ENCODE peak calls at places on chromosomes 6 and 20, in five cellular contexts. One of them, this sample, is unnamed.
A peak's percentile ranks its signal among the peaks of the same experiment; 100 is the strongest.

GRCh38 chr6:167087857-167088256 is 35.0 kb upstream of the CCR6 start:
- DNase-seq in H1: no peak
- DNase-seq in upper lobe of right lung: no peak
- DNase-seq in neuronal stem cell: no peak
- DNase-seq in choroid plexus epithelial cell: no peak
- DNase-seq in this sample: no peak

GRCh38 chr6:6230286-6230685 is 90.2 kb downstream of the F13A1 start:
- DNase-seq in H1: no peak
- DNase-seq in upper lobe of right lung: no peak
- DNase-seq in neuronal stem cell: no peak
- DNase-seq in choroid plexus epithelial cell: no peak
- DNase-seq in this sample: no peak

GRCh38 chr6:43953794-43954310 is 173.4 kb downstream of the MRPL14 start:
- DNase-seq in H1: peak; percentile 66
- DNase-seq in upper lobe of right lung: no peak
- DNase-seq in neuronal stem cell: no peak
- DNase-seq in choroid plexus epithelial cell: peak; percentile 38
- DNase-seq in this sample: no peak

GRCh38 chr6:166313255-166314070 is 5.3 kb upstream of the PRR18 start:
- DNase-seq in H1: peak; percentile 65
- DNase-seq in upper lobe of right lung: no peak
- DNase-seq in neuronal stem cell: peak; percentile 31
- DNase-seq in choroid plexus epithelial cell: peak; percentile 69
- DNase-seq in this sample: no peak

GRCh38 chr20:54244113-54244512 is 36.2 kb downstream of the PFDN4 start:
- DNase-seq in H1: no peak
- DNase-seq in upper lobe of right lung: no peak
- DNase-seq in neuronal stem cell: no peak
- DNase-seq in choroid plexus epithelial cell: no peak
- DNase-seq in this sample: no peak

GRCh38 chr20:38873050-38873581 is 53.1 kb upstream of the FAM83D start:
- DNase-seq in H1: no peak
- DNase-seq in upper lobe of right lung: no peak
- DNase-seq in neuronal stem cell: no peak
- DNase-seq in choroid plexus epithelial cell: no peak
- DNase-seq in this sample: no peak

GRCh38 chr6:149750136-149750609 is 632 bp downstream of the PCMT1 start:
- DNase-seq in H1: peak; percentile 78
- DNase-seq in upper lobe of right lung: no peak
- DNase-seq in neuronal stem cell: peak; percentile 49
- DNase-seq in choroid plexus epithelial cell: peak; percentile 60
- DNase-seq in this sample: no peak

GRCh38 chr6:5950448-5950847 is 56.3 kb downstream of the NRN1 start:
- DNase-seq in H1: peak; percentile 73
- DNase-seq in upper lobe of right lung: no peak
- DNase-seq in neuronal stem cell: no peak
- DNase-seq in choroid plexus epithelial cell: no peak
- DNase-seq in this sample: no peak

GRCh38 chr20:43442310-43442880 is 15.3 kb upstream of the SRSF6 start:
- DNase-seq in H1: no peak
- DNase-seq in upper lobe of right lung: no peak
- DNase-seq in neuronal stem cell: no peak
- DNase-seq in choroid plexus epithelial cell: peak; percentile 26
- DNase-seq in this sample: no peak

GRCh38 chr6:117616971-117617765 is 14.9 kb upstream of the GOPC start:
- DNase-seq in H1: peak; percentile 52
- DNase-seq in upper lobe of right lung: no peak
- DNase-seq in neuronal stem cell: no peak
- DNase-seq in choroid plexus epithelial cell: no peak
- DNase-seq in this sample: no peak

GRCh38 chr20:3710703-3711417 is 1.5 kb downstream of the SIGLEC1 start:
- DNase-seq in H1: peak; percentile 99
- DNase-seq in upper lobe of right lung: peak; percentile 86
- DNase-seq in neuronal stem cell: peak; percentile 80
- DNase-seq in choroid plexus epithelial cell: peak; percentile 53
- DNase-seq in this sample: no peak

GRCh38 chr20:48682529-48683385 is 145.0 kb downstream of the PREX1 start:
- DNase-seq in H1: peak; percentile 64
- DNase-seq in upper lobe of right lung: peak; percentile 92
- DNase-seq in neuronal stem cell: peak; percentile 48
- DNase-seq in choroid plexus epithelial cell: peak; percentile 95
- DNase-seq in this sample: peak; percentile 84

GRCh38 chr20:58878399-58878798 is 25.9 kb downstream of the GNAS start:
- DNase-seq in H1: no peak
- DNase-seq in upper lobe of right lung: no peak
- DNase-seq in neuronal stem cell: no peak
- DNase-seq in choroid plexus epithelial cell: no peak
- DNase-seq in this sample: no peak

GRCh38 chr6:45185403-45186251 is 142.5 kb upstream of the RUNX2 start:
- DNase-seq in H1: no peak
- DNase-seq in upper lobe of right lung: no peak
- DNase-seq in neuronal stem cell: no peak
- DNase-seq in choroid plexus epithelial cell: peak; percentile 38
- DNase-seq in this sample: no peak

GRCh38 chr6:22497299-22497698 is 72.1 kb upstream of the HDGFL1 start:
- DNase-seq in H1: no peak
- DNase-seq in upper lobe of right lung: no peak
- DNase-seq in neuronal stem cell: no peak
- DNase-seq in choroid plexus epithelial cell: no peak
- DNase-seq in this sample: no peak

GRCh38 chr6:152748843-152749242 is 1.8 kb upstream of the VIP start:
- DNase-seq in H1: no peak
- DNase-seq in upper lobe of right lung: no peak
- DNase-seq in neuronal stem cell: no peak
- DNase-seq in choroid plexus epithelial cell: peak; percentile 40
- DNase-seq in this sample: no peak

GRCh38 chr6:16712931-16713484 is 48.3 kb downstream of the ATXN1 start:
- DNase-seq in H1: no peak
- DNase-seq in upper lobe of right lung: peak; percentile 71
- DNase-seq in neuronal stem cell: no peak
- DNase-seq in choroid plexus epithelial cell: peak; percentile 90
- DNase-seq in this sample: peak; percentile 75
- H3K4me3 ChIP-seq in H1: no peak overlapping the region
- H3K4me3 ChIP-seq in upper lobe of right lung: peak overlapping the region; percentile 9
- H3K4me3 ChIP-seq in neuronal stem cell: no peak overlapping the region
- H3K4me3 ChIP-seq in choroid plexus epithelial cell: no peak overlapping the region
- H3K4me3 ChIP-seq in this sample: peak overlapping the region; percentile 30

GRCh38 chr6:15364401-15365037 is 118.7 kb downstream of the JARID2 start:
- DNase-seq in H1: no peak
- DNase-seq in upper lobe of right lung: no peak
- DNase-seq in neuronal stem cell: no peak
- DNase-seq in choroid plexus epithelial cell: no peak
- DNase-seq in this sample: no peak

GRCh38 chr6:15363523-15364400 is 117.9 kb downstream of the JARID2 start:
- DNase-seq in H1: no peak
- DNase-seq in upper lobe of right lung: no peak
- DNase-seq in neuronal stem cell: no peak
- DNase-seq in choroid plexus epithelial cell: no peak
- DNase-seq in this sample: no peak

GRCh38 chr6:15363164-15363522 is 117.3 kb downstream of the JARID2 start:
- DNase-seq in H1: no peak
- DNase-seq in upper lobe of right lung: no peak
- DNase-seq in neuronal stem cell: no peak
- DNase-seq in choroid plexus epithelial cell: no peak
- DNase-seq in this sample: no peak

GRCh38 chr6:15360300-15360699 is 114.4 kb downstream of the JARID2 start:
- DNase-seq in H1: no peak
- DNase-seq in upper lobe of right lung: no peak
- DNase-seq in neuronal stem cell: no peak
- DNase-seq in choroid plexus epithelial cell: no peak
- DNase-seq in this sample: no peak

DNA sequence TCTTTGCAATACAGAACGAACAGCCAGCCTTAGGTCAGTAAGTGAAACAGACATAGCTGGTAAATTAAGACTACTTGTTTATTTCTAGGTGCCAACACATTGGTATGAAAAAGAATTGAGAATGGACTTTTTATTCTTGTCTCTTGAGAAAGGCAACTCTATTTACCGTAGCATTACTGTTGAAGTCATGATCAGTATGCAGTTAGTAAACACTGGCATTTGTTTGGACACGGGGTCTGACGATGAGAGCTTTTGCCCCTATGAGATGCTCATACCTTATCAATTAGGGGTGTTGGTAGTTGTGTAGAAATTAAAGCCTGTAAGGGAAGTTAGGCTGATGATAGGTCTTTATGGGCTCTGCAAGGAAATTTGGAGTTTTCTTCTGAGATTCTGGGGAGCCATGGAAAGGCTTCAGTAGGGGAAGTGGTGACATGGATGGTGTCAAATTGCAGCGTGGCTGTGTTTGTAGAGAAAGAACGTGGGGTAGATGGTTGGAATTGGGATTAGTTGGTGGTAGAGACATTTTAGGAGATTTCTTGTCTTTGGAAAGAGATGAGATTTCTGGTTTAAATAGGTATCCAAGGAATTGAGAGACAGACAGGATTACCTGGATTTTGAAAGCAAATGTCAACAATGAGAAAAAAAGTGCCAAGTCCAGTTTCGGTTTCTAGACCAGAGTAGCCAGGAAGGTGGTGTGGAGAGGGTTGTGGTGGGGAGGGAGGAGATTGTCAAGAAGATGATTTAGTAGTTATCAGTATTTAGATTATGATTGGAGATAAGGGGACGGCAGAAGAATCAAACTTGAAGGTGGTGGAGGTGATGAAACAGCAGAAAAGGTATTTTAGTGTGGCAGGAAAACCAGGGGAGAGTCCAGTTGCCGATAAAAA is 116.6 kb downstream of the JARID2 start:
- DNase-seq in H1: no peak
- DNase-seq in upper lobe of right lung: no peak
- DNase-seq in neuronal stem cell: no peak
- DNase-seq in choroid plexus epithelial cell: no peak
- DNase-seq in this sample: no peak
- H3K4me3 ChIP-seq in H1: no peak overlapping the region
- H3K4me3 ChIP-seq in upper lobe of right lung: no peak overlapping the region
- H3K4me3 ChIP-seq in neuronal stem cell: no peak overlapping the region
- H3K4me3 ChIP-seq in choroid plexus epithelial cell: no peak overlapping the region
- H3K4me3 ChIP-seq in this sample: no peak overlapping the region

DNA sequence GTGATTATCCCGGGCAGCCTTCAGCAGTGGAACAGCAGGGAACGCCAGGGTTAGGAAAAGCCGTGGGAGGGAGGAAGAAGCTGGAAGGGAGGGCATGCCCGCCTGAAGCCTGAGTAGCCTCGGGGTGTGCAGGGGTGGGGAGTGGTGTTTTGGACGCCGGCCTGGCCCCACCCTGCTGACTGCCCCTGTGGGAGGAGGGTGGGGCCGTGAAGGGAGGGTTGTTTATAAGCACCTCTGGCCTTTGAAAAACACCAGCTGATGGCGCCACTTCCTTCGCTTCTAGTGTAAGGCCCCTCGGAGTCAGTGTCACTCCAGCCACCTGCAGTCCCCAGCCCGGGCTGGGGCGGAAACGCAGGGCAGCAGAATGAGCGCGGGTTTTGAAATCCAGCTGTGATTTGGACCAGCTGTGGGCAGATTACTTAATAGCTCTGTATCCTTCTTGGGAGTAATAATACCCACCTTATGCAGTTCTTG is 52.8 kb upstream of the BMP6 start:
- DNase-seq in H1: peak; percentile 74
- DNase-seq in upper lobe of right lung: peak; percentile 68
- DNase-seq in neuronal stem cell: peak; percentile 26
- DNase-seq in choroid plexus epithelial cell: no peak
- DNase-seq in this sample: no peak
- H3K4me3 ChIP-seq in H1: peak overlapping the region; percentile 48
- H3K4me3 ChIP-seq in upper lobe of right lung: peak overlapping the region; percentile 19
- H3K4me3 ChIP-seq in neuronal stem cell: no peak overlapping the region
- H3K4me3 ChIP-seq in choroid plexus epithelial cell: peak overlapping the region; percentile 5
- H3K4me3 ChIP-seq in this sample: no peak overlapping the region

GRCh38 chr6:50826037-50826761 is 7.5 kb downstream of the TFAP2B start:
- DNase-seq in H1: no peak
- DNase-seq in upper lobe of right lung: no peak
- DNase-seq in neuronal stem cell: no peak
- DNase-seq in choroid plexus epithelial cell: no peak
- DNase-seq in this sample: no peak
- H3K4me3 ChIP-seq in H1: peak overlapping the region; percentile 46
- H3K4me3 ChIP-seq in upper lobe of right lung: no peak overlapping the region
- H3K4me3 ChIP-seq in neuronal stem cell: no peak overlapping the region
- H3K4me3 ChIP-seq in choroid plexus epithelial cell: no peak overlapping the region
- H3K4me3 ChIP-seq in this sample: no peak overlapping the region

DNA sequence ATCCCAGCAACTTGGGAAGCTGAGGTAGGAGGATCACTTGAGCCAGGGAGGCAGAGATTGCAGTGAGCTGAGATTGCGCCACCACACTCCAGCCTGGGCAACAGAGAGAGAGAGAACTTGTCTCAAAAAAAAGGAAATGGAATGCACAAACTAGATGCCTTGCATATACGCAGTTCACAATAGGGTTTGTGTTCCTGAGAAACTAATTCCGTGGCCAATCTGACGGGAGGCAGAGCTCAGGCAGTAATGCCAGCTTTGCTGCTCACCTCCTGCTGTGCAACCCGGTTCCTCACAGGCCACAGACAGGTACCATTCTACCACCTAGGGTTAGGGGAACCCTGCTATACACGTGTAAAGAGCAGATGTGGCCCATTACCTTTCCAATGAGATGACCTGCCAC is 1.4 kb downstream of the CDK5RAP1 start:
- DNase-seq in H1: no peak
- DNase-seq in upper lobe of right lung: peak; percentile 73
- DNase-seq in neuronal stem cell: no peak
- DNase-seq in choroid plexus epithelial cell: peak; percentile 22
- DNase-seq in this sample: no peak
- H3K4me3 ChIP-seq in H1: peak overlapping the region; percentile 91
- H3K4me3 ChIP-seq in upper lobe of right lung: peak overlapping the region; percentile 89
- H3K4me3 ChIP-seq in neuronal stem cell: no peak overlapping the region
- H3K4me3 ChIP-seq in choroid plexus epithelial cell: no peak overlapping the region
- H3K4me3 ChIP-seq in this sample: peak overlapping the region; percentile 97

GRCh38 chr6:32128751-32129296 is 778 bp upstream of the ATF6B start:
- DNase-seq in H1: no peak
- DNase-seq in upper lobe of right lung: no peak
- DNase-seq in neuronal stem cell: no peak
- DNase-seq in choroid plexus epithelial cell: no peak
- DNase-seq in this sample: no peak
- H3K4me3 ChIP-seq in H1: peak overlapping the region; percentile 94
- H3K4me3 ChIP-seq in upper lobe of right lung: peak overlapping the region; percentile 59
- H3K4me3 ChIP-seq in neuronal stem cell: no peak overlapping the region
- H3K4me3 ChIP-seq in choroid plexus epithelial cell: no peak overlapping the region
- H3K4me3 ChIP-seq in this sample: peak overlapping the region; percentile 71

DNA sequence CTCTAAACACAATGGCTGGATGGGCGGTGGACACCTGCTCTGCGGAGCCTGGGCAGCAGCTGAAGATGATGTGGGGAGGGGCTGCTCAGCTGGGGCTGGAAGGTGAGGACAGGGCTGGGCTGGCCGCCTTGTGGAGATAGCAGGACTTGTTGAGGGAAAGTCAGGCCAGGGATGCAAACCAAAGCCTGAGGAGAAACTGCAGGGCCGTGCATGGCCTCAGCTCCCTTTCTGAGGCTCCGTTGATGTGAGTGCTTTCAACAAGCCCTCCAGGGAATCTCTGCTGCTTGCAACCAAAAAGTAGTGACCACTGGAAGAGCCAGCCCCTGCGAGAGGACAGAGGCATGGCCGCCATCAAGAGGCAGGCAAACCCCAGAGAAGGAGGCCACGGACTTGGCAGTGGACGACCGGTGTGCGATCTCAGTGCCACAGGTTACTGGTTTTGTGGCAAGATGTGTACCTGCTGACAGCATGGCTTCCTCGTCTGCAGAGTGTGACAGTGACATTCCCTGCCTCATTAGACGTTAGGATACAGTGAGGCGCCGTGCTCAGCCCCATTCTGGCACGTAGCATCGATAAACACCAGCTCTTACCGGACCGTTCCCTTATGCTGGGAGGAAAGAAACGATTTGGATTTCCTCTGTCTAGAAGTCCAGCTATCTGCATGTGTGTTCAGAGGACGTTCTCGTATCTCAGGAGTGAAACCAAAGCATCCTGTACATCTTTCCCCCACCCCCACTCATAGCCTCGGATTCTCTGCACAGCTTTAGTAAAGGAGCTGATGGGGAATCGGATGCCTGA is 37.9 kb downstream of the ERMARD start:
- DNase-seq in H1: peak; percentile 43
- DNase-seq in upper lobe of right lung: peak; percentile 52
- DNase-seq in neuronal stem cell: no peak
- DNase-seq in choroid plexus epithelial cell: peak; percentile 34
- DNase-seq in this sample: no peak
- H3K4me3 ChIP-seq in H1: peak overlapping the region; percentile 51
- H3K4me3 ChIP-seq in upper lobe of right lung: peak overlapping the region; percentile 49
- H3K4me3 ChIP-seq in neuronal stem cell: peak overlapping the region; percentile 2
- H3K4me3 ChIP-seq in choroid plexus epithelial cell: peak overlapping the region; percentile 60
- H3K4me3 ChIP-seq in this sample: peak overlapping the region; percentile 70